ENCODE peak calls at places on chromosome 3, in nine cellular contexts. One of them, this sample, is unnamed.

GRCh38 chr3:36804295-36805055 is 40.1 kb upstream of the DCLK3 start:
- DNase-seq in body of pancreas: no peak
- DNase-seq in transverse colon: no peak
- DNase-seq in thyroid gland: no peak
- DNase-seq in endothelial cell of umbilical vein: no peak
- DNase-seq in uterus: no peak
- DNase-seq in breast epithelium: no peak
- DNase-seq in IMR-90: no peak
- DNase-seq in A549: no peak
- DNase-seq in this sample: no peak

GRCh38 chr3:173214576-173214975 is 73.5 kb upstream of the SPATA16 start:
- DNase-seq in body of pancreas: no peak
- DNase-seq in transverse colon: no peak
- DNase-seq in thyroid gland: no peak
- DNase-seq in endothelial cell of umbilical vein: no peak
- DNase-seq in uterus: no peak
- DNase-seq in breast epithelium: no peak
- DNase-seq in IMR-90: no peak
- DNase-seq in A549: no peak
- DNase-seq in this sample: no peak

GRCh38 chr3:146817705-146818104 is 212.6 kb upstream of the PLSCR5 start:
- DNase-seq in body of pancreas: no peak
- DNase-seq in transverse colon: no peak
- DNase-seq in thyroid gland: no peak
- DNase-seq in endothelial cell of umbilical vein: peak; percentile 43
- DNase-seq in uterus: no peak
- DNase-seq in breast epithelium: no peak
- DNase-seq in IMR-90: peak; percentile 16
- DNase-seq in A549: peak; percentile 10
- DNase-seq in this sample: no peak

GRCh38 chr3:183812746-183813445 is 12.5 kb downstream of the MAP6D1 start:
- DNase-seq in body of pancreas: no peak
- DNase-seq in transverse colon: no peak
- DNase-seq in thyroid gland: no peak
- DNase-seq in endothelial cell of umbilical vein: no peak
- DNase-seq in uterus: no peak
- DNase-seq in breast epithelium: no peak
- DNase-seq in IMR-90: no peak
- DNase-seq in A549: no peak
- DNase-seq in this sample: peak; percentile 69

GRCh38 chr3:49020335-49021212 is 1.3 kb upstream of the NDUFAF3 start:
- DNase-seq in body of pancreas: peak; percentile 60
- DNase-seq in transverse colon: peak; percentile 75
- DNase-seq in thyroid gland: peak; percentile 54
- DNase-seq in endothelial cell of umbilical vein: peak; percentile 23
- DNase-seq in uterus: peak; percentile 51
- DNase-seq in breast epithelium: peak; percentile 66
- DNase-seq in IMR-90: no peak
- DNase-seq in A549: no peak
- DNase-seq in this sample: peak; percentile 94

GRCh38 chr3:38453914-38454178 is 156 bp downstream of the ACVR2B start:
- DNase-seq in body of pancreas: no peak
- DNase-seq in transverse colon: no peak
- DNase-seq in thyroid gland: no peak
- DNase-seq in endothelial cell of umbilical vein: no peak
- DNase-seq in uterus: no peak
- DNase-seq in breast epithelium: no peak
- DNase-seq in IMR-90: no peak
- DNase-seq in A549: no peak
- DNase-seq in this sample: no peak

GRCh38 chr3:47161983-47162694 is 1.8 kb downstream of the SETD2 start:
- DNase-seq in body of pancreas: no peak
- DNase-seq in transverse colon: no peak
- DNase-seq in thyroid gland: no peak
- DNase-seq in endothelial cell of umbilical vein: no peak
- DNase-seq in uterus: no peak
- DNase-seq in breast epithelium: no peak
- DNase-seq in IMR-90: no peak
- DNase-seq in A549: no peak
- DNase-seq in this sample: no peak

GRCh38 chr3:63872135-63872924 is 8.7 kb downstream of the ATXN7 start:
- DNase-seq in body of pancreas: no peak
- DNase-seq in transverse colon: no peak
- DNase-seq in thyroid gland: no peak
- DNase-seq in endothelial cell of umbilical vein: no peak
- DNase-seq in uterus: no peak
- DNase-seq in breast epithelium: no peak
- DNase-seq in IMR-90: peak; percentile 92
- DNase-seq in A549: no peak
- DNase-seq in this sample: no peak

GRCh38 chr3:151265866-151266265 is 12.5 kb downstream of the P2RY14 start:
- DNase-seq in body of pancreas: no peak
- DNase-seq in transverse colon: peak; percentile 53
- DNase-seq in thyroid gland: no peak
- DNase-seq in endothelial cell of umbilical vein: no peak
- DNase-seq in uterus: no peak
- DNase-seq in breast epithelium: no peak
- DNase-seq in IMR-90: no peak
- DNase-seq in A549: no peak
- DNase-seq in this sample: no peak

GRCh38 chr3:171317133-171317532 is 143.1 kb downstream of the TNIK start:
- DNase-seq in body of pancreas: no peak
- DNase-seq in transverse colon: no peak
- DNase-seq in thyroid gland: no peak
- DNase-seq in endothelial cell of umbilical vein: peak; percentile 46
- DNase-seq in uterus: no peak
- DNase-seq in breast epithelium: no peak
- DNase-seq in IMR-90: no peak
- DNase-seq in A549: no peak
- DNase-seq in this sample: no peak

GRCh38 chr3:195546130-195546560 is 3.0 kb upstream of the PPP1R2 start:
- DNase-seq in body of pancreas: peak; percentile 57
- DNase-seq in transverse colon: peak; percentile 26
- DNase-seq in thyroid gland: peak; percentile 71
- DNase-seq in endothelial cell of umbilical vein: peak; percentile 68
- DNase-seq in uterus: peak; percentile 54
- DNase-seq in breast epithelium: no peak
- DNase-seq in IMR-90: peak; percentile 73
- DNase-seq in A549: peak; percentile 60
- DNase-seq in this sample: no peak

GRCh38 chr3:142500211-142500610 is 52.4 kb upstream of the XRN1 start:
- DNase-seq in body of pancreas: no peak
- DNase-seq in transverse colon: no peak
- DNase-seq in thyroid gland: no peak
- DNase-seq in endothelial cell of umbilical vein: no peak
- DNase-seq in uterus: no peak
- DNase-seq in breast epithelium: no peak
- DNase-seq in IMR-90: peak; percentile 16
- DNase-seq in A549: no peak
- DNase-seq in this sample: no peak

GRCh38 chr3:45273681-45274515 is 47.8 kb upstream of the TMEM158 start:
- DNase-seq in body of pancreas: no peak
- DNase-seq in transverse colon: no peak
- DNase-seq in thyroid gland: no peak
- DNase-seq in endothelial cell of umbilical vein: no peak
- DNase-seq in uterus: no peak
- DNase-seq in breast epithelium: no peak
- DNase-seq in IMR-90: peak; percentile 49
- DNase-seq in A549: peak; percentile 48
- DNase-seq in this sample: no peak

DNA sequence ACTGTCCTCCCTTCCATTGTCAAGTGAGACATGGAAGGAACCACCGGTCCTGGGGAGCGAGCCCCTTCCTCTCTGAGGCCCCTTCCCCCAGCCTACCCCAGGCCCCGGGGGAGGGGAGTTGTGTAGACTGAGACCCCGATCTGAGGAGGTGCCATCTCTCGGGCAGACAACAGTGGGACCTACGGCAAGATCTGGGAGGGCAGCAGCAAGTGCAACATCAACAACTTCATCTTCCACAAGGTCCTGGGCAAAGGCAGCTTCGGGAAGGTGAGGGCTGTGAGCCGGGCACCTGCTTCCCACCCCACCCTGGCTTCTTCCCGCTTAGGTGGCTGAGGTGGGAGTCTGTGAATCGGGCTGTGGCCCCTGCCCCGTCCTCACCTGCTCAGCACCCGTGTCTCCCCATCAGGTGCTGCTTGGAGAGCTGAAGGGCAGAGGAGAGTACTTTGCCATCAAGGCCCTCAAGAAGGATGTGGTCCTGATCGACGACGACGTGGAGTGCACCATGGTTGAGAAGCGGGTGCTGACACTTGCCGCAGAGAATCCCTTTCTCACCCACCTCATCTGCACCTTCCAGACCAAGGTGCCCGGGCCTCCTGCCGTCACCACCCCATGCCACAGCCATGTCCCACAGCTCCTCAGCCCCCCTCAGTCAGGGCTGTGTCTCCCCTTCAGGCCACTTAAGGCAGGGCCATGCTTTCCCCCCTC is 24.9 kb downstream of the PRKCD start:
- DNase-seq in body of pancreas: no peak
- DNase-seq in transverse colon: no peak
- DNase-seq in thyroid gland: no peak
- DNase-seq in endothelial cell of umbilical vein: no peak
- DNase-seq in uterus: no peak
- DNase-seq in breast epithelium: no peak
- DNase-seq in IMR-90: no peak
- DNase-seq in A549: no peak
- DNase-seq in this sample: no peak
- TF ChIP-seq POLR2A in body of pancreas: no peak
- TF ChIP-seq POLR2A in transverse colon: no peak
- TF ChIP-seq POLR2A in thyroid gland: no peak
- TF ChIP-seq POLR2A in endothelial cell of umbilical vein: no peak
- TF ChIP-seq POLR2A in uterus: no peak
- TF ChIP-seq POLR2A in breast epithelium: no peak
- TF ChIP-seq POLR2A in IMR-90: no peak
- TF ChIP-seq POLR2A in A549: no peak
- TF ChIP-seq POLR2A in this sample: no peak

GRCh38 chr3:99602183-99602582 is 36.2 kb upstream of the COL8A1 start:
- DNase-seq in body of pancreas: no peak
- DNase-seq in transverse colon: no peak
- DNase-seq in thyroid gland: peak; percentile 1
- DNase-seq in endothelial cell of umbilical vein: no peak
- DNase-seq in uterus: no peak
- DNase-seq in breast epithelium: no peak
- DNase-seq in IMR-90: no peak
- DNase-seq in A549: no peak
- DNase-seq in this sample: no peak

GRCh38 chr3:99607151-99607550 is 31.2 kb upstream of the COL8A1 start:
- DNase-seq in body of pancreas: no peak
- DNase-seq in transverse colon: no peak
- DNase-seq in thyroid gland: no peak
- DNase-seq in endothelial cell of umbilical vein: no peak
- DNase-seq in uterus: no peak
- DNase-seq in breast epithelium: no peak
- DNase-seq in IMR-90: no peak
- DNase-seq in A549: no peak
- DNase-seq in this sample: no peak

DNA sequence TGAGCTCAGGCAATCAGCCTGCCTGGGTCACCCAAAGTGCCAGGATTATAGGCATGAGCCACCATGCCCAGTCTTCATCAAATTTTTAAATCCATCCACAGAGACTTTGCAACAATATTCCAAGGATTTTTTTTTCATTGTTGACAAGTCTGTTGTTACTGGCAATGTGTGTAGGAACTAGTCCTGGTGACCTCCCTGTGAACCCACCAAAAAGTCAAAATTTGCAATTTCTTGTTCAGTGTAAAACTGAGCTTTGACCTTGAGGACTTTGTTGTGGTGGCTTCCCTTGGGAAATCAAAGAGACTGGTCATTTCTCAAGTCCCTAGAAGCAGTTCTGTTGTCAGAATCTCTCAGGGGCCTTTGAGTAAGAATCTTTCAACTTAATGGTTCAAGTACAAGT is 36.9 kb upstream of the COL8A1 start:
- DNase-seq in body of pancreas: no peak
- DNase-seq in transverse colon: no peak
- DNase-seq in thyroid gland: no peak
- DNase-seq in endothelial cell of umbilical vein: no peak
- DNase-seq in uterus: no peak
- DNase-seq in breast epithelium: no peak
- DNase-seq in IMR-90: no peak
- DNase-seq in A549: no peak
- DNase-seq in this sample: no peak
- TF ChIP-seq CTCF in body of pancreas: no peak
- TF ChIP-seq CTCF in transverse colon: no peak
- TF ChIP-seq CTCF in thyroid gland: no peak
- TF ChIP-seq CTCF in endothelial cell of umbilical vein: no peak
- TF ChIP-seq CTCF in uterus: no peak
- TF ChIP-seq CTCF in breast epithelium: no peak
- TF ChIP-seq CTCF in IMR-90: no peak
- TF ChIP-seq CTCF in A549: no peak
- TF ChIP-seq CTCF in this sample: no peak

GRCh38 chr3:178396318-178396717 is 139.9 kb upstream of the KCNMB2 start:
- DNase-seq in body of pancreas: no peak
- DNase-seq in transverse colon: no peak
- DNase-seq in thyroid gland: no peak
- DNase-seq in endothelial cell of umbilical vein: no peak
- DNase-seq in uterus: no peak
- DNase-seq in breast epithelium: no peak
- DNase-seq in IMR-90: no peak
- DNase-seq in A549: no peak
- DNase-seq in this sample: no peak
- H3K4me3 ChIP-seq in body of pancreas: no peak overlapping the region
- H3K4me3 ChIP-seq in transverse colon: no peak overlapping the region
- H3K4me3 ChIP-seq in thyroid gland: no peak overlapping the region
- H3K4me3 ChIP-seq in endothelial cell of umbilical vein: no peak overlapping the region
- H3K4me3 ChIP-seq in uterus: no peak overlapping the region
- H3K4me3 ChIP-seq in breast epithelium: no peak overlapping the region
- H3K4me3 ChIP-seq in IMR-90: no peak overlapping the region
- H3K4me3 ChIP-seq in A549: no peak overlapping the region
- H3K4me3 ChIP-seq in this sample: no peak overlapping the region

DNA sequence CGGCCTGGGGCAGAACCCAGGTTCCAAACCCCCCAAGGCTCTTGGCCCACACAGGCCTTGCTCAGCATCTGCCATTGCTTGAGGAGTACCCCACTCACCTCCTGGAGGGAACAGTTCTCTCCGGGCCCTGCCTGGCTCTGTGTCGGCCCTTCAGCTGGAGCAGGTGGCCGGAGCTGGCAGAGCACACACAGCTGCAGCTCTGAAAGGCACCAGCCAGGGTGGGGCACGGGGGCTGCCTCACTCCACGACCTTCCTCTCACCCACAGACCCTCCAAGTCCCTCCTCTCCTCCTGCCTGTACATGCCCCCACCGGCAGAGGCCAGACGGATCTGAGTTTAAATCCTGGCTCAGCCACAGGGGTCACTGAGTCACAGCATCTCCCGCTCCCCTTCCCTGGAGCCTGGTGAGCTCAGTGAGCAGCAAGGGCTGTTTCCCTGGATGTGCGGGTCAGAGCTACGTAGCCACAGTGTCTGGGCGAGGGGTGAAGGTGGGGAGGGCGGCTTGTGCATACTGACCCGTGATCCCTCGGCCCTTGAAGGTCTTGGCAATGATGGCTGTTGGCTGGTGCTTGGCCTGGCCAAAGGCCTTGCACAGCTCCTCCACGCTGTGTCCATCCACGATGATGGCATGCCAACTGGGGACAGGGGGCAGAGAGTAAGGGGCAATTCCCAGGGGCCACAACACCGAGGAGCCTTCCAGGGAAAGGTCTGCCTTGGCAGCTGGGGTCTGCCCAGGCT is 23.0 kb downstream of the TKT start:
- DNase-seq in body of pancreas: no peak
- DNase-seq in transverse colon: no peak
- DNase-seq in thyroid gland: no peak
- DNase-seq in endothelial cell of umbilical vein: no peak
- DNase-seq in uterus: no peak
- DNase-seq in breast epithelium: no peak
- DNase-seq in IMR-90: no peak
- DNase-seq in A549: no peak
- DNase-seq in this sample: no peak
- TF ChIP-seq POLR2A in body of pancreas: no peak
- TF ChIP-seq POLR2A in transverse colon: no peak
- TF ChIP-seq POLR2A in thyroid gland: no peak
- TF ChIP-seq POLR2A in endothelial cell of umbilical vein: no peak
- TF ChIP-seq POLR2A in uterus: no peak
- TF ChIP-seq POLR2A in breast epithelium: no peak
- TF ChIP-seq POLR2A in IMR-90: no peak
- TF ChIP-seq POLR2A in A549: no peak
- TF ChIP-seq POLR2A in this sample: no peak

This sample was measured in lower leg skin.